ENCODE peak calls at places on chromosomes 1 and 21, in ten cellular contexts. C is fibroblast of pulmonary artery, N is mucosa of descending colon, Z is neural crest cell, M is lower leg skin, S is neural progenitor cell, X is MM.1S, U is IMR-90, Q is astrocyte of the spinal cord, L is cardiac muscle cell. K is an unnamed sample.

GRCh38 chr21:38989745-38990423 is 184.2 kb downstream of the ETS2 start:
- DNase-seq in C (peak), N (no peak), Z (peak), M (no peak), S (peak), X (no peak), U (peak), Q (peak), L (peak), K (no peak)

GRCh38 chr1:3494321-3495308 is 40.1 kb downstream of the ARHGEF16 start:
- DNase-seq in C (no peak), N (no peak), Z (no peak), M (no peak), S (no peak), X (no peak), U (no peak), Q (no peak), L (no peak), K (no peak)

GRCh38 chr1:24369199-24369598 is 44.4 kb downstream of the STPG1 start:
- DNase-seq in C (peak), N (no peak), Z (no peak), M (peak), S (no peak), X (no peak), U (no peak), Q (peak), L (peak), K (no peak)

GRCh38 chr21:41953249-41953830 is 478 bp downstream of the C2CD2 start:
- DNase-seq in C (no peak), N (no peak), Z (no peak), M (no peak), S (peak), X (no peak), U (no peak), Q (no peak), L (no peak), K (peak)

GRCh38 chr1:33849206-33849605 is 14.7 kb upstream of the HMGB4 start:
- DNase-seq in C (no peak), N (no peak), Z (no peak), M (no peak), S (no peak), X (no peak), U (no peak), Q (no peak), L (no peak), K (no peak)

GRCh38 chr1:231241751-231242150 is 739 bp downstream of the GNPAT start:
- DNase-seq in C (no peak), N (no peak), Z (no peak), M (no peak), S (peak), X (peak), U (no peak), Q (no peak), L (peak), K (peak)

GRCh38 chr21:28633803-28634572 is 358.7 kb downstream of the LTN1 start:
- DNase-seq in C (peak), N (no peak), Z (no peak), M (peak), S (no peak), X (no peak), U (peak), Q (peak), L (peak), K (no peak)

GRCh38 chr1:54480201-54480848 is 67.7 kb upstream of the ACOT11 start:
- DNase-seq in C (no peak), N (no peak), Z (no peak), M (no peak), S (peak), X (no peak), U (no peak), Q (no peak), L (no peak), K (no peak)

GRCh38 chr1:11948822-11949458 is 14.4 kb downstream of the PLOD1 start:
- DNase-seq in C (peak), N (no peak), Z (no peak), M (no peak), S (no peak), X (peak), U (peak), Q (no peak), L (peak), K (no peak)

GRCh38 chr21:32690085-32690484 is 37.7 kb downstream of the SYNJ1 start:
- DNase-seq in C (no peak), N (no peak), Z (no peak), M (no peak), S (no peak), X (no peak), U (peak), Q (no peak), L (no peak), K (no peak)

GRCh38 chr21:35401476-35401875 is 352.4 kb upstream of the RUNX1 start:
- DNase-seq in C (no peak), N (no peak), Z (no peak), M (no peak), S (no peak), X (no peak), U (peak), Q (peak), L (no peak), K (no peak)

GRCh38 chr1:201715351-201715750 is 113.6 kb upstream of the IPO9 start:
- DNase-seq in C (no peak), N (no peak), Z (no peak), M (no peak), S (no peak), X (no peak), U (no peak), Q (no peak), L (no peak), K (no peak)

GRCh38 chr1:117861694-117862093 is 67.7 kb downstream of the GDAP2 start:
- DNase-seq in C (no peak), N (no peak), Z (no peak), M (no peak), S (no peak), X (no peak), U (no peak), Q (no peak), L (no peak), K (no peak)

GRCh38 chr21:34345091-34345871 is 18.5 kb upstream of the KCNE2 start:
- DNase-seq in C (no peak), N (no peak), Z (no peak), M (no peak), S (no peak), X (no peak), U (peak), Q (peak), L (peak), K (no peak)

GRCh38 chr1:175572932-175573871 is 170.2 kb downstream of the TNR start:
- DNase-seq in C (no peak), N (no peak), Z (no peak), M (no peak), S (no peak), X (no peak), U (no peak), Q (no peak), L (no peak), K (no peak)

GRCh38 chr1:30748699-30749401 is 8.7 kb downstream of the LAPTM5 start:
- DNase-seq in C (peak), N (no peak), Z (no peak), M (no peak), S (no peak), X (no peak), U (no peak), Q (no peak), L (peak), K (no peak)

GRCh38 chr1:55172272-55172671 is 42.9 kb downstream of the USP24 start:
- DNase-seq in C (no peak), N (no peak), Z (no peak), M (no peak), S (no peak), X (no peak), U (no peak), Q (peak), L (peak), K (no peak)

GRCh38 chr1:27572679-27573426 is 31.1 kb downstream of the AHDC1 start:
- DNase-seq in C (no peak), N (no peak), Z (no peak), M (no peak), S (peak), X (no peak), U (no peak), Q (no peak), L (no peak), K (no peak)

GRCh38 chr1:95655321-95656020 is 421.5 kb downstream of the RWDD3 start:
- DNase-seq in C (no peak), N (no peak), Z (no peak), M (no peak), S (peak), X (no peak), U (no peak), Q (no peak), L (no peak), K (no peak)

GRCh38 chr1:2165636-2166035 is 28.9 kb downstream of the FAAP20 start:
- DNase-seq in C (no peak), N (peak), Z (no peak), M (no peak), S (peak), X (no peak), U (no peak), Q (no peak), L (no peak), K (no peak)

GRCh38 chr1:2160691-2161320 is 33.8 kb downstream of the FAAP20 start:
- DNase-seq in C (no peak), N (no peak), Z (no peak), M (no peak), S (no peak), X (no peak), U (no peak), Q (no peak), L (no peak), K (no peak)

GRCh38 chr1:2166254-2166653 is 28.3 kb downstream of the FAAP20 start:
- DNase-seq in C (no peak), N (no peak), Z (no peak), M (no peak), S (no peak), X (no peak), U (no peak), Q (no peak), L (no peak), K (no peak)

GRCh38 chr1:2166695-2167094 is 27.9 kb downstream of the FAAP20 start:
- DNase-seq in C (no peak), N (no peak), Z (no peak), M (no peak), S (no peak), X (no peak), U (no peak), Q (no peak), L (no peak), K (no peak)

GRCh38 chr1:2163205-2163604 is 31.4 kb downstream of the FAAP20 start:
- DNase-seq in C (no peak), N (no peak), Z (no peak), M (no peak), S (no peak), X (no peak), U (no peak), Q (no peak), L (no peak), K (no peak)
- TF ChIP-seq CTCF in C (no peak), N (no peak), Z (no peak), M (no peak), S (no peak), X (no peak), U (peak), Q (peak), L (no peak), K (no peak)

GRCh38 chr1:61270761-61271411 is 188.5 kb downstream of the NFIA start:
- DNase-seq in C (peak), N (no peak), Z (no peak), M (no peak), S (no peak), X (no peak), U (peak), Q (no peak), L (peak), K (no peak)
- TF ChIP-seq CTCF in C (no peak), N (no peak), Z (no peak), M (no peak), S (no peak), X (no peak), U (no peak), Q (no peak), L (no peak), K (no peak)

GRCh38 chr1:116147972-116148371 is 36.8 kb downstream of the MAB21L3 start:
- DNase-seq in C (no peak), N (no peak), Z (no peak), M (no peak), S (no peak), X (no peak), U (no peak), Q (no peak), L (no peak), K (no peak)
- TF ChIP-seq CTCF in C (no peak), N (no peak), Z (no peak), M (no peak), S (no peak), X (no peak), U (no peak), Q (no peak), L (no peak), K (no peak)

DNA sequence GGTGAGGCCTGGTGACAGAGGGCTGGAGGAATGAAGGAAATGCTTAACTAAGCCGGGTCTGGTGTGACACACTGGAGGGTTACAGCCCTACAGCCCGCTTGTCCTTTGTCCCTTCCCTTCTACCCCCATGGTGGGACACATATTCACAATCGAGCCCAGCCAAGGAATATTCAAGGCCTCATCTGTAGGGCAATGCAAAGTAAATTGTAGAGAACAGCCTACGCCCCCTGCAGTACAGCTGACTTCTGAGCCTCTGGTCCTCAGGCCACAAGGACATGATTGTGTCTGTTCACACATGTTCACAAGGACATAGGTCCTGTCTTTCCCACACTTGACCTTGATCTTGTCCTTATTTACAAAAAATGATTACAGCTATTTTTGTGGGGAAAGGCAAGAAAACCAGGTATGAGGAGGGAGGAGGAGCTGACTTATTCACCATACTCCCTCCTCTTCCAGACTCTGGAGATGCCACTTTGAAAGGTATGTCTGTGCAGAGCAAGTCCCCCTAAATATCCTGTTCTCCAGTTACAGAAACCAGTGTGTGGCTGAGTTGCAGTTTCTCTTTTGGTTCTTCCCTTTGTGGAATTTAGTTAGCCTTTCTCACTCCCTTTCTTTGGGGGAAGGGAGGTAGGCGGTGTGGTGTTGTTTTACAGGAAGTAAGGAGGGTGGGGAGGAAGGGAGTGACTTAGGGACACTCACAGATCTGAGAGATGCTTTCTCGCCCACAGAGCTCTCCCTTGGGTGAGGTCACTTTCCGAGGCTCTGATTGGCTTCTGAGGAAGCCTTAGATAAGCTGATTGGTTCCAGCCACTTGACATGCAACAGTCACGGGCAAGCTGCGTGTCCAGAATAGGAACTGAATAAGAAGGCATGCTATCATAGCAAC is 14.6 kb downstream of the POLR3GL start:
- DNase-seq in C (peak), N (peak), Z (peak), M (peak), S (peak), X (peak), U (peak), Q (peak), L (peak), K (peak)
- TF ChIP-seq CTCF in C (peak), N (no peak), Z (peak), M (no peak), S (peak), X (peak), U (no peak), Q (peak), L (peak), K (peak)

GRCh38 chr1:41891403-41891896 is 27.3 kb downstream of the HIVEP3 start:
- DNase-seq in C (peak), N (peak), Z (no peak), M (no peak), S (peak), X (peak), U (peak), Q (no peak), L (peak), K (peak)
- TF ChIP-seq CTCF in C (peak), N (no peak), Z (no peak), M (no peak), S (peak), X (peak), U (peak), Q (peak), L (peak), K (peak)

GRCh38 chr1:192732787-192733186 is 76.1 kb upstream of the RGS2 start:
- DNase-seq in C (no peak), N (no peak), Z (no peak), M (no peak), S (no peak), X (peak), U (no peak), Q (no peak), L (no peak), K (no peak)
- TF ChIP-seq CTCF in C (peak), N (no peak), Z (peak), M (no peak), S (peak), X (peak), U (no peak), Q (no peak), L (no peak), K (no peak)

K was measured in GM10248.